ENCODE peak calls at places on chromosome 16, in seven cellular contexts. One of them, this sample, is unnamed.
A peak's percentile ranks its signal among the peaks of the same experiment; 100 is the strongest.

GRCh38 chr16:979859-980594 is 1.5 kb upstream of the SOX8 start:
- DNase-seq in IMR-90: no peak
- DNase-seq in GM23338: peak; percentile 70
- DNase-seq in GM12878: no peak
- DNase-seq in endothelial cell of umbilical vein: no peak
- DNase-seq in fibroblast of lung: no peak
- DNase-seq in H9: peak; percentile 58
- DNase-seq in this sample: no peak

GRCh38 chr16:53892155-53892554 is 188.2 kb downstream of the FTO start:
- DNase-seq in fibroblast of lung: peak; percentile 67
- DNase-seq in GM23338: peak; percentile 74
- DNase-seq in GM12878: no peak
- DNase-seq in IMR-90: peak; percentile 81
- DNase-seq in H9: peak; percentile 42
- DNase-seq in endothelial cell of umbilical vein: peak; percentile 72
- DNase-seq in this sample: peak; percentile 43

GRCh38 chr16:69894675-69895074 is 56.5 kb upstream of the CLEC18A start:
- DNase-seq in fibroblast of lung: no peak
- DNase-seq in GM12878: no peak
- DNase-seq in IMR-90: no peak
- DNase-seq in H9: no peak
- DNase-seq in GM23338: no peak
- DNase-seq in endothelial cell of umbilical vein: no peak
- DNase-seq in this sample: peak; percentile 39

GRCh38 chr16:64864232-64864803 is 257.5 kb downstream of the CDH11 start:
- DNase-seq in IMR-90: peak; percentile 98
- DNase-seq in GM12878: no peak
- DNase-seq in GM23338: no peak
- DNase-seq in endothelial cell of umbilical vein: no peak
- DNase-seq in fibroblast of lung: peak; percentile 98
- DNase-seq in H9: no peak
- DNase-seq in this sample: peak; percentile 71

GRCh38 chr16:50522324-50522723 is 25.9 kb upstream of the NKD1 start:
- DNase-seq in GM12878: no peak
- DNase-seq in fibroblast of lung: no peak
- DNase-seq in GM23338: no peak
- DNase-seq in endothelial cell of umbilical vein: no peak
- DNase-seq in H9: peak; percentile 3
- DNase-seq in IMR-90: no peak
- DNase-seq in this sample: no peak

GRCh38 chr16:69859105-69859969 is 91.8 kb upstream of the CLEC18A start:
- DNase-seq in IMR-90: no peak
- DNase-seq in endothelial cell of umbilical vein: peak; percentile 40
- DNase-seq in H9: peak; percentile 83
- DNase-seq in fibroblast of lung: peak; percentile 32
- DNase-seq in GM12878: no peak
- DNase-seq in GM23338: peak; percentile 92
- DNase-seq in this sample: peak; percentile 57

GRCh38 chr16:68972720-68973119 is 129.4 kb downstream of the TANGO6 start:
- DNase-seq in GM12878: no peak
- DNase-seq in H9: peak; percentile 89
- DNase-seq in GM23338: peak; percentile 89
- DNase-seq in IMR-90: peak; percentile 70
- DNase-seq in endothelial cell of umbilical vein: peak; percentile 81
- DNase-seq in fibroblast of lung: peak; percentile 78
- DNase-seq in this sample: peak; percentile 73

GRCh38 chr16:17773698-17774101 is 302.9 kb upstream of the XYLT1 start:
- DNase-seq in H9: no peak
- DNase-seq in IMR-90: peak; percentile 5
- DNase-seq in endothelial cell of umbilical vein: no peak
- DNase-seq in GM23338: no peak
- DNase-seq in GM12878: no peak
- DNase-seq in fibroblast of lung: peak; percentile 53
- DNase-seq in this sample: peak; percentile 61

DNA sequence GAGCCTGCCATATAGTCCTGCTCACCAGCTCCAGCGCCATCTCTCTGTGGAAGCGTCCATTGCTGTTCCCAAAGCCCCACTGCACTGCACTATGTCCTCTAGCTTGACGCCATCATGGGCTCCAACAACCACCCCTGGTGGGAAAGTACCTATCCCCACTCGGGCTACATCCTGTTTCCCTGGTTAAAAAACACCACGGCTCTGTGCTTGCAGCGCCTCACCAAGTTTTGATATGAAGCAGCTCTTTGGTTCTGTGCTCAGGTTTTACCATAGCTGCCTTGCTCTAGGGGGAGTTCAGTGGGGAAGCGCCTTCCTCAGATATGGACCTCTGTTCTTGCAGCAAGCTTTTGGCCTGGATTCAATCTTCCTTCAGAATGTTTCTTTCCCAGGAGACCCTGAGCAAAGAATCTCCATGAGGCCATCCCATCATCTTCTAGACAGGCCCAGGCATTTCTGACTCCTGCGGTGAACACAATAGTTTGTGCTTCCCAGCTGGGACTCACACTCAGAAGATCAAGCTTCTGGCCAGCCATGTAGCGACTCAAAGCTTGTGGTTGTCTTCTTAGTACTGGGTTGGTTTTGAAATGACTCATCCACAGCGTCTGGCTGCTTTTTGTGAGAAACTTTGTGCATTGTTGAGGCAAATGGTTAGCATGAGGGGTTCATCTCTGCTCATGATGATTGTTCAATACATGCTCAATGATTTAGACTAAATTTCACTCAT is 39.5 kb downstream of the DYNLRB2 start:
- DNase-seq in IMR-90: peak; percentile 45
- DNase-seq in GM23338: peak; percentile 9
- DNase-seq in endothelial cell of umbilical vein: no peak
- DNase-seq in GM12878: peak; percentile 89
- DNase-seq in H9: no peak
- DNase-seq in fibroblast of lung: peak; percentile 92
- DNase-seq in this sample: peak; percentile 63
- TF ChIP-seq CTCF in IMR-90: no peak
- TF ChIP-seq CTCF in GM23338: peak; percentile 32
- TF ChIP-seq CTCF in endothelial cell of umbilical vein: no peak
- TF ChIP-seq CTCF in GM12878: no peak
- TF ChIP-seq CTCF in H9: no peak
- TF ChIP-seq CTCF in fibroblast of lung: no peak
- TF ChIP-seq CTCF in this sample: no peak

DNA sequence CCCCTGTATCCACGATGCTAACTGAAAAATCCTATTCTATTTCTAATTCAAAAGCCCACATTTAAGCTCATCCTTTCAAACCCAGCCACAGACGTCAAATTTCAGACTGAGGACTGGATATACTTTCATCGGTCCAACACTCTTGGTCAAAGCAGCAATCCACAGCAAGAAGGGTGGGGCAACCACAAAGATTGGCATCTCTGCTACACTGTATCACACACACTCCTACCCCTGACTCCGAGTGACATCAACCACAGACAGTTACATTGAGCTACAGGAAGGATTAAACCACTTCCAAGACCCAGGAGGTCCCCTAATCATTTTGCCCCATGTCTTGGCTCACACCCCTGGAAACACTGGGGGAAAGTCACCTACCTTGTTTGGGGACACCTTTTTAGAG is 61.3 kb downstream of the GRIN2A start:
- DNase-seq in GM23338: no peak
- DNase-seq in H9: no peak
- DNase-seq in GM12878: no peak
- DNase-seq in endothelial cell of umbilical vein: no peak
- DNase-seq in fibroblast of lung: peak; percentile 73
- DNase-seq in IMR-90: no peak
- DNase-seq in this sample: no peak
- H3K27ac ChIP-seq in GM23338: no peak overlapping the region
- H3K27ac ChIP-seq in H9: no peak overlapping the region
- H3K27ac ChIP-seq in GM12878: no peak overlapping the region
- H3K27ac ChIP-seq in endothelial cell of umbilical vein: no peak overlapping the region
- H3K27ac ChIP-seq in fibroblast of lung: peak overlapping the region; percentile 38
- H3K27ac ChIP-seq in IMR-90: no peak overlapping the region
- H3K27ac ChIP-seq in this sample: no peak overlapping the region

GRCh38 chr16:85606920-85607319 is 6.2 kb upstream of the GSE1 start:
- DNase-seq in fibroblast of lung: no peak
- DNase-seq in H9: no peak
- DNase-seq in IMR-90: no peak
- DNase-seq in GM23338: no peak
- DNase-seq in GM12878: no peak
- DNase-seq in endothelial cell of umbilical vein: no peak
- DNase-seq in this sample: no peak

GRCh38 chr16:85608515-85608885 is 4.6 kb upstream of the GSE1 start:
- DNase-seq in endothelial cell of umbilical vein: no peak
- DNase-seq in IMR-90: no peak
- DNase-seq in GM12878: no peak
- DNase-seq in fibroblast of lung: no peak
- DNase-seq in H9: no peak
- DNase-seq in GM23338: no peak
- DNase-seq in this sample: no peak

GRCh38 chr16:85607331-85607765 is 5.8 kb upstream of the GSE1 start:
- DNase-seq in fibroblast of lung: no peak
- DNase-seq in GM23338: peak; percentile 95
- DNase-seq in H9: peak; percentile 92
- DNase-seq in GM12878: no peak
- DNase-seq in IMR-90: no peak
- DNase-seq in endothelial cell of umbilical vein: no peak
- DNase-seq in this sample: no peak

GRCh38 chr16:85608887-85609286 is 4.2 kb upstream of the GSE1 start:
- DNase-seq in H9: no peak
- DNase-seq in GM12878: no peak
- DNase-seq in GM23338: no peak
- DNase-seq in fibroblast of lung: no peak
- DNase-seq in endothelial cell of umbilical vein: no peak
- DNase-seq in IMR-90: no peak
- DNase-seq in this sample: no peak

GRCh38 chr16:85607796-85608514 is 5.2 kb upstream of the GSE1 start:
- DNase-seq in GM23338: no peak
- DNase-seq in GM12878: no peak
- DNase-seq in endothelial cell of umbilical vein: no peak
- DNase-seq in H9: no peak
- DNase-seq in IMR-90: no peak
- DNase-seq in fibroblast of lung: no peak
- DNase-seq in this sample: no peak
- H3K4me2 ChIP-seq in GM23338: peak overlapping the region; percentile 71
- H3K4me2 ChIP-seq in GM12878: no peak overlapping the region
- H3K4me2 ChIP-seq in endothelial cell of umbilical vein: no peak overlapping the region
- H3K4me2 ChIP-seq in H9: peak overlapping the region; percentile 38
- H3K4me2 ChIP-seq in IMR-90: no peak overlapping the region
- H3K4me2 ChIP-seq in fibroblast of lung: no peak overlapping the region
- H3K4me2 ChIP-seq in this sample: no peak overlapping the region

DNA sequence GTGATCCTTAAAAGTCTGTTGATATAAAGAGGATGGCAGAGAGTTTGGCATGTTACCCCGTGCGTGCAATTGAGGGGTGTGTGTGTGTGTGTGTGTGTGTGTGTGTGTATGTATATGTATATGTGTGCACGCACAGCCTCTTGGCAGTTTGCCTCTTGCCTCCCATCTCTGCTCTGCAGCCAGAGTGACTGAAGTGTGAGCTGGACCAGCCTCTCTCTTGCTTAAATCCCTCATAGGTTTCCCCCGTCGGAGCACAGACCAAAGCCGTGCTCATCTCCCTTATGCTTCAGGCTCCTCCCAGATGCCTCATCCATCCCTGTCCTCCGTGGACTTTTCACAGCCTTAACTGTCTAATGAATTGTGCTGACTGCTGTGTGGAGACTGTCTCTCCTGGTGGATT is 413.5 kb downstream of the SNX29 start:
- DNase-seq in H9: no peak
- DNase-seq in fibroblast of lung: no peak
- DNase-seq in IMR-90: peak; percentile 71
- DNase-seq in GM23338: no peak
- DNase-seq in endothelial cell of umbilical vein: no peak
- DNase-seq in GM12878: no peak
- DNase-seq in this sample: no peak
- TF ChIP-seq CTCF in H9: no peak
- TF ChIP-seq CTCF in fibroblast of lung: no peak
- TF ChIP-seq CTCF in IMR-90: no peak
- TF ChIP-seq CTCF in GM23338: no peak
- TF ChIP-seq CTCF in endothelial cell of umbilical vein: no peak
- TF ChIP-seq CTCF in GM12878: no peak
- TF ChIP-seq CTCF in this sample: no peak

DNA sequence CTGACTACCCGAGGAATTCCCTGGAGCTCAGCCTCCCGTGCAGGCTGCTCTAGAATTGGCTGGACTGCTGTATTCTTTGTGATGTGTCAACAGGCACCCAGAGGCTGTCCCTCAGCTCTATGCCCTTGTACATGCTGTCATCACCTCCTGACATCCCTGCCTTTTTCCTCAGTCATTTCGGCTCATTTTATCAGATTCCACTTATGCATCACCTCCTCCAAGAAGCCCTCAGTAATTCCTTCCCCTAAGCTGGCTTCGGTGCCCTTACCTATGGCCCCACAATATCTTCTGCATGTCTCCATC is 126.4 kb downstream of the DYNLRB2 start:
- DNase-seq in H9: no peak
- DNase-seq in fibroblast of lung: no peak
- DNase-seq in endothelial cell of umbilical vein: no peak
- DNase-seq in GM12878: no peak
- DNase-seq in GM23338: no peak
- DNase-seq in IMR-90: no peak
- DNase-seq in this sample: no peak
- H3K27ac ChIP-seq in H9: no peak overlapping the region
- H3K27ac ChIP-seq in fibroblast of lung: no peak overlapping the region
- H3K27ac ChIP-seq in endothelial cell of umbilical vein: no peak overlapping the region
- H3K27ac ChIP-seq in GM12878: no peak overlapping the region
- H3K27ac ChIP-seq in GM23338: no peak overlapping the region
- H3K27ac ChIP-seq in IMR-90: no peak overlapping the region
- H3K27ac ChIP-seq in this sample: no peak overlapping the region

GRCh38 chr16:10296956-10297340 is 88.9 kb upstream of the ATF7IP2 start:
- DNase-seq in endothelial cell of umbilical vein: no peak
- DNase-seq in IMR-90: no peak
- DNase-seq in GM23338: no peak
- DNase-seq in GM12878: peak; percentile 19
- DNase-seq in fibroblast of lung: no peak
- DNase-seq in H9: no peak
- DNase-seq in this sample: no peak

GRCh38 chr16:10298416-10298815 is 87.4 kb upstream of the ATF7IP2 start:
- DNase-seq in GM12878: no peak
- DNase-seq in endothelial cell of umbilical vein: no peak
- DNase-seq in fibroblast of lung: no peak
- DNase-seq in GM23338: no peak
- DNase-seq in IMR-90: no peak
- DNase-seq in H9: no peak
- DNase-seq in this sample: no peak

DNA sequence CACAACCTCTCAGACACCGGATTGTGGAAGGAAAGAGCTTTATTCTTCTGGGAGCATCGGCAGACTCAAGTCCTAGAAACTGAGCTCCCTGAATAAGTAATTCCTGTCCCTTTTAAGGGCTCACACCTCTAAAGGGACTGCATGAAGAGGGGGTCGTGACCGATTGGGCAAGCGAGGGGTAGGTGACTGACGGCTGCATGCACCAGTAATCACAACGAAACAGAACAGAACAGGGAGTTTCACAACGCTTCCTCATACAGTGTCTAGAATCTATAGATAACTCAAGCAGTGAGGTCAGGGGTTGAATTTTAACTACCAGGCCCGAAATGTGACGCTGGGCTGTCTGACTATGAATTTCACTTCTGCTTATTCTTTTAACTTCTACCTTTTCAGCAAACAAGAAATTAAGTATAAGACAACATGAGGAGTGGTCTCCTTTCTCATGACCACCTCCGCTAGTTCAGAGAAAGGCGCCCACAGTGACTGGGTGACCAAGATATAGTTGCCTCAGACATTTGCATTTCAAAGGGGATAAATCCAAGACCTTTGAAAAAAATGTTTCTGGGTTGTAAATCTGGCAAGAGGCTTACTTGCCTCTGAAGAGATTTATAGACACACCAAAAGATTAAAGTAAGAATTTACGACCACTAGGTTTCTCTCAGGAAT is 88.4 kb upstream of the ATF7IP2 start:
- DNase-seq in GM12878: peak; percentile 98
- DNase-seq in endothelial cell of umbilical vein: no peak
- DNase-seq in fibroblast of lung: no peak
- DNase-seq in IMR-90: no peak
- DNase-seq in GM23338: no peak
- DNase-seq in H9: no peak
- DNase-seq in this sample: no peak
- H3K4me2 ChIP-seq in GM12878: peak overlapping the region; percentile 99
- H3K4me2 ChIP-seq in endothelial cell of umbilical vein: no peak overlapping the region
- H3K4me2 ChIP-seq in fibroblast of lung: no peak overlapping the region
- H3K4me2 ChIP-seq in IMR-90: no peak overlapping the region
- H3K4me2 ChIP-seq in GM23338: no peak overlapping the region
- H3K4me2 ChIP-seq in H9: no peak overlapping the region
- H3K4me2 ChIP-seq in this sample: no peak overlapping the region

This sample was measured in osteoblast.